ENCODE peak calls at places on chromosomes 13 and 19, in six cellular contexts. W is A549, Q is K562, D is endothelial cell of umbilical vein, I is GM12878, Z is HepG2. N is an unnamed sample.
A peak's percentile ranks its signal among the peaks of the same experiment; 100 is the strongest.

GRCh38 chr13:48019796-48020195 is 17.7 kb upstream of the NUDT15 start:
- DNase-seq in I (no peak), Z (no peak), Q (no peak), W (no peak), D (no peak), N (no peak)

GRCh38 chr13:61414686-61415664 is 674 bp downstream of the PCDH20 start:
- DNase-seq in I (no peak), D (peak; percentile 4), Z (peak; percentile 26), W (peak; percentile 7), Q (no peak), N (no peak)

GRCh38 chr13:46032341-46032740 is 20.2 kb downstream of the ZC3H13 start:
- DNase-seq in W (no peak), I (no peak), D (no peak), Q (no peak), Z (no peak), N (no peak)

GRCh38 chr19:2167896-2168618 is 4.3 kb downstream of the DOT1L start:
- DNase-seq in I (peak; percentile 87), Q (no peak), Z (peak; percentile 24), W (peak; percentile 50), D (peak; percentile 60), N (peak; percentile 94)

GRCh38 chr13:30113983-30114491 is 193.3 kb downstream of the KATNAL1 start:
- DNase-seq in D (no peak), W (no peak), I (no peak), Z (peak; percentile 12), Q (peak; percentile 13), N (no peak)

GRCh38 chr13:21759911-21760310 is 89.0 kb downstream of the FGF9 start:
- DNase-seq in I (no peak), Z (no peak), W (no peak), D (no peak), Q (no peak), N (no peak)

GRCh38 chr19:46990998-46991676 is 28.5 kb upstream of the NPAS1 start:
- DNase-seq in D (peak; percentile 83), Q (peak; percentile 77), I (peak; percentile 21), W (peak; percentile 85), Z (peak; percentile 64), N (peak; percentile 84)

GRCh38 chr19:3249408-3249807 is 24.9 kb downstream of the CELF5 start:
- DNase-seq in Z (peak; percentile 27), D (no peak), I (no peak), W (peak; percentile 62), Q (peak; percentile 83), N (peak; percentile 25)

GRCh38 chr13:44141725-44142539 is 231.7 kb upstream of the SERP2 start:
- DNase-seq in W (peak; percentile 96), I (peak; percentile 31), Q (peak; percentile 99), Z (peak; percentile 89), D (peak; percentile 96), N (peak; percentile 95)

GRCh38 chr19:15199652-15200574 is 882 bp downstream of the NOTCH3 start:
- DNase-seq in I (no peak), D (no peak), W (no peak), Z (no peak), Q (peak; percentile 59), N (no peak)

GRCh38 chr13:100323937-100324336 is 235.0 kb downstream of the PCCA start:
- DNase-seq in Q (no peak), W (no peak), Z (peak; percentile 5), I (no peak), D (no peak), N (no peak)

DNA sequence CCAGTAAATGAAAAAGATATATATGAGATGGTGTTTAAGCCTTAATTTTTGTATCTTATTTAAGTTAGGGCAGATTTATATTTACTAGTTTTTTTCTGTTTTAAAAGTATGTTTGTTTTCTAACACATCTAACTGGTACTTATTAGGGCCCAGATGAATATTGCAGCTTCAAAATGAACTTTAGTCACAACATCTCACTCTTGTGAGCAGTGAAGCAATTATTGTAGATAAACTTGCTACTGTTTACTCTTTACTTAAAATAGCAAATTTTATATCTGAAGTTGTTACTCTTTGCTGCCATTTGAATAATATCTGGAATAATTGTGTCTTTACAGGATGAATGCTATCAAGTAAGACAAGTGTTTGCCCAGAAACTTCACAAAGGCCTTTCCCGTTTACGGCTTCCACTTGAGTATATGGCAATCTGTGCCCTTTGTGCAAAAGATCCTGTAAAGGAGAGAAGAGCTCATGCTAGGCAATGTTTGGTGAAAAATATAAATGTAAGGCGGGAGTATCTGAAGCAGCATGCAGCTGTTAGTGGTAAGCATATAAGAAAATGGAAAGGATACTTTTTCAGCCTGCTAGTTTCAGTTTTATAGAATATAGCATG is 166.8 kb downstream of the PDS5B start:
- DNase-seq in W (no peak), Z (no peak), I (no peak), Q (no peak), D (no peak), N (no peak)
- TF ChIP-seq MAX in W (no peak), Z (no peak), I (no peak), Q (no peak), D (no peak), N (no peak)

DNA sequence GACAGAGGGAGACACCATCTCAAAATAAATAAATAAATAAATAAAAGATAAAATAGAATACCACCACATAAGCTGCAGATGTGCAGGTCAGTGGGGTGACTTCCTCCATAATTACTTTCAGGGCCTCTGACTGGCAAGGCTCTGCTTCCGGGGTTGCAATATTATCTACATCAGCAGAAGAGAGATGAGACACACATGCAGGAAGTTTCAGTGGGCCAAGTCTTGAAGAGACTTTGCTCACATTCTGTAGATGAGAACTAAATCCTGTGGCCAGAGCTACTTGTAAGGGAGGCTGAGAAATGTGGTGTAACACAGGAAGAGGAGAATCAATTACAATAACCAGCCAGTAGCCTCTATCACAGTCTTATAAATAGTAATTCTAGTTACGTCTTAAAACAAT is 89.9 kb upstream of the MAB21L1 start:
- DNase-seq in W (no peak), D (no peak), I (no peak), Z (no peak), Q (no peak), N (peak; percentile 80)
- TF ChIP-seq MYC in W (no peak), D (no peak), I (no peak), Z (no peak), Q (no peak), N (peak; percentile 72)

DNA sequence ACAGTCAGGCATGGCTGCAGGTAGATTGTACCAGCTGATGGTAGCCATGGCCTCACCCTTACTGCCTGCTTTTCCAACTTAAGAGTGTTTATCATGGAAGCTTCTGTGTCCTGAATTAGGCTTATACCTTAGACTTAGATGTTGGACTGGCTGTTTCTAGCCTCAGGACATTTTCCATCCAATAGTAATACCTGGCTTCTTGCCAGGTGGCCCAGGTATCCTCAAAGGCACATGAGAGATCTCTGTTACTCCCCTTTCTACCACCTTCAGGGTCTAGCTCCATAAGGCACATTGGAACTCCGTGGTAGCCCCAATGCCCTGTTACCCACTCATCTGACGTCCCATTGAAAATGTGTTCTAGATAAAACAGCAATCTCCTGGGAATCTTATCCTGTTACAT is 407.5 kb downstream of the SPRY2 start:
- DNase-seq in Z (no peak), I (no peak), Q (no peak), D (peak; percentile 12), W (no peak), N (no peak)
- TF ChIP-seq CTCF in Z (no peak), I (no peak), Q (no peak), D (no peak), W (no peak), N (no peak)

DNA sequence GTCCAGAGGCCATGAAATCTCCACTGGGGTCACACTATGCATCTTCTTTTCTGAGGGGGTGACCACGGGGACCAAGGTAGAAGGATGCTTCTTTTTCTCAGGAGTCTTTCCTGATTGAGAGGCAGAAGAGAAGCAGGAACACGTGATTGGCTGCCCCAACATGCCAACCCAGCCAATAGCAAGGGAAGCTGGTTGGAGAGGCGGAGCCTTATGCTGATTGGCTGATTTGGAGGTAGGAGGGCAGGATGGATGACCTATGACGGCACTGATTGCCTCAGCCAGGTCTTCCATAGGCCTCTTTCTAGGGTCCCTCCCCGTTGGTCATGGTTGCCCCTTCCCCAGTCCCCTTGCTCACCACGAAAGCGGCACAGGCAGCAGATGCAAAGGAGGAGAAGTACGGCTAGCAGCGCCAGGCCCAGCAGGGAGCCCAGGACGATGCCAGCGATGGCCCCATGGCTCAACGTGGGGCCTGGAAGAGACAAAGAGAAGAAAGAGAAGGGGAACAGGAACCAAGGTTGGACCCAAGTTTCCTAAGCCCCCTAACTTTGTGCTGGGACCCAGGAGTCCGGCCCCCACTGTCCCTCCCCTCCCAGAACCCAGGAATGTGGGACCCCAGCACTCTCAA is 8.0 kb downstream of the VSIG10L start:
- DNase-seq in Q (peak; percentile 77), I (no peak), W (peak; percentile 54), D (no peak), Z (no peak), N (peak; percentile 37)
- TF ChIP-seq MAX in Q (no peak), I (no peak), W (no peak), D (no peak), Z (no peak), N (no peak)

GRCh38 chr19:18856385-18857126 is 24.8 kb downstream of the UPF1 start:
- DNase-seq in Q (no peak), D (no peak), Z (no peak), I (no peak), W (peak; percentile 53), N (peak; percentile 34)
- TF ChIP-seq MYC in Q (no peak), D (no peak), Z (no peak), I (no peak), W (no peak), N (no peak)

N was measured in NB4.